ENCODE peak calls at places on chromosomes 6 and 20, in four cellular contexts. N, Q, F and C are unnamed samples.

GRCh38 chr20:21394120-21394519 is 3.2 kb downstream of the NKX2-4 start:
- DNase-seq in N (no peak), Q (no peak), F (no peak), C (no peak)

GRCh38 chr20:10060223-10060622 is 25.4 kb downstream of the ANKEF1 start:
- DNase-seq in N (no peak), Q (no peak), F (no peak), C (no peak)

GRCh38 chr20:59004763-59005522 is 2.1 kb downstream of the CTSZ start:
- DNase-seq in N (no peak), Q (no peak), F (peak), C (no peak)

GRCh38 chr6:22658934-22659333 is 89.6 kb downstream of the HDGFL1 start:
- DNase-seq in N (no peak), Q (no peak), F (no peak), C (no peak)

GRCh38 chr6:166478782-166479592 is 96.2 kb upstream of the MPC1 start:
- DNase-seq in N (no peak), Q (no peak), F (no peak), C (no peak)

GRCh38 chr6:100426689-100427338 is 37.9 kb downstream of the SIM1 start:
- DNase-seq in N (no peak), Q (no peak), F (no peak), C (no peak)

GRCh38 chr20:5835234-5835845 is 85.1 kb downstream of the SHLD1 start:
- DNase-seq in N (peak), Q (no peak), F (peak), C (no peak)

GRCh38 chr6:114108119-114109002 is 137.4 kb upstream of the HDAC2 start:
- DNase-seq in N (peak), Q (no peak), F (peak), C (peak)

GRCh38 chr6:158568549-158568948 is 8.7 kb downstream of the TMEM181 start:
- DNase-seq in N (no peak), Q (no peak), F (no peak), C (no peak)

GRCh38 chr6:149723262-149723661 is 5.4 kb upstream of the LATS1 start:
- DNase-seq in N (no peak), Q (no peak), F (no peak), C (no peak)

GRCh38 chr6:20024316-20024673 is 187.1 kb downstream of the ID4 start:
- DNase-seq in N (no peak), Q (no peak), F (no peak), C (no peak)

GRCh38 chr20:19849341-19850189 is 91.5 kb downstream of the RIN2 start:
- DNase-seq in N (no peak), Q (no peak), F (no peak), C (no peak)

GRCh38 chr20:59937150-59937549 is 3.0 kb downstream of the PPP1R3D start:
- DNase-seq in N (no peak), Q (no peak), F (no peak), C (no peak)

GRCh38 chr6:89048286-89048923 is 32.1 kb upstream of the PNRC1 start:
- DNase-seq in N (no peak), Q (no peak), F (no peak), C (no peak)

GRCh38 chr6:13172294-13172693 is 156.0 kb downstream of the TBC1D7 start:
- DNase-seq in N (no peak), Q (no peak), F (no peak), C (no peak)

GRCh38 chr20:1330075-1330830 is 1.3 kb upstream of the SDCBP2 start:
- DNase-seq in N (peak), Q (no peak), F (no peak), C (no peak)

GRCh38 chr6:133892444-133893323 is 3.8 kb downstream of the TCF21 start:
- DNase-seq in N (no peak), Q (no peak), F (no peak), C (no peak)

GRCh38 chr6:108944707-108945685 is 96.8 kb downstream of the ARMC2 start:
- DNase-seq in N (no peak), Q (no peak), F (no peak), C (no peak)

GRCh38 chr6:12012566-12013367 is 655 bp downstream of the HIVEP1 start:
- DNase-seq in N (peak), Q (peak), F (peak), C (peak)
- TF ChIP-seq RNF2 in N (no peak), Q (no peak), F (no peak), C (no peak)

DNA sequence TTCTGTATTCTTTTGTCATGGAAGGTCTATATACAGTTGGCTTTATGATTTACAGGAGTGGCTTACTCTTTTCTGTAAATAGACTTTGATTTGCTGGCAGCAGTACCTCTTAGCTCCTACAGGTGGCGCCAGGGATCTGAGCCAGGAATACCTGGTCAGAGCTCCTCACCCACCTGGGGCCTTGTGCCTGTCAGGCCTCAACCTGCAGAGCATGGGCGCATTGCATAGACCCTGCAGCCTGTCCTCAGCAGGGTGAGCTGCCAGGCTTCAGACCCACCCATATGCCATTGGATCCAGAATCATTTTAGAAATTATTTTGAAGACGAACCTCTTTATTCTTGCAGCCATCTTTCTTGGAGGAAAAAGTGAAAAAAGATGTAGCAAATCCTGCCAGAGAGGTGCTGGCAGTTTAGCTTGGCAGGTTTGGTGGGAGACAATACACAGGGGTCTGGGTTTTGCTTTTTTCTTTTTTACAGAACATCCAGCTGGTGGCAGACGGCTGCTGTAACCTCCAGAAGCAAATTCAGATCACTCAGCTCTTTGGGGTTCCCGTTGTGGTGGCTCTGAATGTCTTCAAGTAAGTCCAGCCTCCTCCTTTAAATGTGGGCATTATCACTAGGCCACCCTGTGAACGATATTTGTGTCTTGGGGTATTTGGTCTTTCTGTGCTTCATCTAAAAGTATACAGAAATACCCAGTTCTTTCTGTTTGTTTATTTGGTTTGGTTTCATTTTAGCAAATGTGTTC is 149.1 kb downstream of the MTHFD1L start:
- DNase-seq in N (peak), Q (peak), F (peak), C (peak)
- TF ChIP-seq EP300 in N (no peak), Q (no peak), F (no peak), C (peak)

GRCh38 chr6:162712694-162713093 is 14.9 kb downstream of the PRKN start:
- DNase-seq in N (no peak), Q (no peak), F (no peak), C (no peak)
- TF ChIP-seq RNF2 in N (no peak), Q (no peak), F (no peak), C (no peak)

GRCh38 chr6:3383525-3383924 is 73.3 kb downstream of the SLC22A23 start:
- DNase-seq in N (peak), Q (no peak), F (peak), C (peak)

GRCh38 chr6:3384346-3385143 is 72.3 kb downstream of the SLC22A23 start:
- DNase-seq in N (no peak), Q (no peak), F (no peak), C (no peak)

GRCh38 chr6:3382399-3383279 is 74.2 kb downstream of the SLC22A23 start:
- DNase-seq in N (peak), Q (no peak), F (peak), C (no peak)

GRCh38 chr6:3386374-3386857 is 70.4 kb downstream of the SLC22A23 start:
- DNase-seq in N (no peak), Q (no peak), F (no peak), C (no peak)

DNA sequence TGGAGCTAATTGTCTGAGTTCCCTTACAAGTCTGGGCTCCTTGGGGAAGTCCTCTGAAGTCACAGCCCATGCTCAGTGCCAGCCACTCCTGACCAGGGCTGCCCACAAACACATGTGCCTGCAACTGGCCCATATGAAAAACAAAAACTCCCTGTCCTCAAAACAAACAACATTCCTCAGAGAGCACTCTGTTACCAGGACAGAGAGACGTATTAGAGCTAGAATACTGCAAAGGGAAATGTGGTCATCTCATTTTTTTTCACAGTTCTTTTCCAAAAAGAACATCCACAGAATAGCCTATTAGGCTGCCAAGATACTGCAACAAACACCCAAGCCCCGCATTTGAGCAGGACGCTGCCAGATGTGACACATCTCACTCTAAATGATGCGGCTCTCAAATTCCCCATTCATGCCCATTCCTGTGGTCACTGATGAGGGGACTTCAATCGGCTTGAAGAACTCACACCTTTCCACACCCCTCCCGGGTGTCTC is 71.1 kb downstream of the SLC22A23 start:
- DNase-seq in N (no peak), Q (no peak), F (no peak), C (no peak)
- TF ChIP-seq EP300 in N (no peak), Q (no peak), F (no peak), C (no peak)

GRCh38 chr6:292506-293184 is 358 bp downstream of the DUSP22 start:
- DNase-seq in N (peak), Q (no peak), F (peak), C (peak)

GRCh38 chr6:293185-294174 is 1.2 kb downstream of the DUSP22 start:
- DNase-seq in N (no peak), Q (no peak), F (no peak), C (no peak)

GRCh38 chr6:290111-290932 is 2.0 kb upstream of the DUSP22 start:
- DNase-seq in N (no peak), Q (no peak), F (no peak), C (no peak)

GRCh38 chr6:291148-291696 is 1.1 kb upstream of the DUSP22 start:
- DNase-seq in N (peak), Q (no peak), F (no peak), C (no peak)

DNA sequence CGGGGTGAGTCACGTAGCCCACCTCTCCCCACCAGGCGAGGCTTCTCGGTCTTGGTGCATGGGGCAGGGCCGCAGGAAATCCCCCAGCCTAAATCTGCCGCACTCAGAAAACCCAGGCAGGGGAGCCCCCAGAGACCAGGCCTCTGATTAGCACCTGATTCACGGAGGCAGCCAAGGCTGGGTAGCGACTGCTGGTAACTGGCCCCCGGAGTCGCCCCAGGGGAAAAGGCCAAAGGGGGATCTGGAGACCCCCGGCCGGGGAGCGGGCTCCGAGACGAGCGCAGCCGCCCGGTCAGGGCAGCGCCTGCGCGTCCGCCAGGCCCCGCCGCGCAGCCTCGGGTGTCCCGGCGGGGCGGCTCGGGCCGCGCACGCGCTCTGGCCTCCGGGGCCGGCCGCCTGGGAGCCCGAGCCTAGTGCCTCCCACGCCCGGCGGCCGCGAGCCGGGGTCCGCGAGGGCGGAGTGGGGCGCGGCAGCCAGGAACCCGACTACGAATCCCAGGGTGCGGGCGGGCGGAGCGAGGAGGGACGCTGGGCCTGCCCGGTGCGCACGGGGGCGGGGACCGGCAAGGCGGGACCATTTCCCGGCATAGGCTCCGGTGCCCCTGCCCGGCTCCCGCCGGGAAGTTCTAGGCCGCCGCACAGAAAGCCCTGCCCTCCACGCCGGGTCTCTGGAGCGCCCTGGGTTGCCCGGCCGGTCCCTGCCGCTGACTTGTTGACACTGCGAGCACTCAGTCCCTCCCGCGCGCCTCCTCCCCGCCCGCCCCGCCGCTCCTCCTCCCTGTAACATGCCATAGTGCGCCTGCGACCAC is at the start of gene DUSP22:
- DNase-seq in N (peak), Q (no peak), F (peak), C (peak)
- TF ChIP-seq RNF2 in N (no peak), Q (no peak), F (no peak), C (no peak)